ENCODE peak calls at places on chromosomes 6 and 20, in five cellular contexts. Y is stomach, N is hepatocyte, H is right lobe of liver, D is adrenal gland. U is an unnamed sample.

GRCh38 chr6:56851541-56852248 is 103.2 kb upstream of the BEND6 start:
- DNase-seq in D (peak), H (no peak), Y (peak), N (peak), U (no peak)

GRCh38 chr6:131685266-131685780 is 15.9 kb downstream of the OR2A4 start:
- DNase-seq in D (no peak), N (no peak), H (no peak), Y (no peak), U (no peak)

GRCh38 chr6:43060034-43060754 is 763 bp downstream of the KLC4 start:
- DNase-seq in Y (peak), N (peak), H (peak), D (no peak), U (no peak)

GRCh38 chr6:4299476-4299875 is 164.1 kb upstream of the ECI2 start:
- DNase-seq in D (no peak), N (no peak), H (no peak), Y (no peak), U (no peak)

GRCh38 chr20:25408170-25408547 is 686 bp downstream of the GINS1 start:
- DNase-seq in Y (no peak), N (no peak), D (no peak), H (no peak), U (no peak)

GRCh38 chr6:88517737-88518136 is 351.6 kb upstream of the CNR1 start:
- DNase-seq in D (peak), N (no peak), Y (no peak), H (no peak), U (peak)

GRCh38 chr6:136228811-136229210 is 21.3 kb downstream of the MTFR2 start:
- DNase-seq in D (no peak), Y (no peak), N (no peak), H (no peak), U (no peak)

GRCh38 chr6:41498968-41499599 is 47.1 kb upstream of the FOXP4 start:
- DNase-seq in Y (no peak), D (no peak), N (no peak), H (no peak), U (no peak)

GRCh38 chr20:7879883-7880282 is 60.4 kb downstream of the HAO1 start:
- DNase-seq in D (no peak), H (no peak), Y (no peak), N (peak), U (no peak)

GRCh38 chr6:141587482-141588266 is 545.1 kb upstream of the GJE1 start:
- DNase-seq in D (no peak), N (no peak), H (no peak), Y (no peak), U (no peak)

GRCh38 chr6:124879110-124879991 is 82.9 kb upstream of the RNF217 start:
- DNase-seq in H (no peak), D (no peak), N (no peak), Y (no peak), U (no peak)

GRCh38 chr20:11304811-11305210 is 612.9 kb upstream of the BTBD3 start:
- DNase-seq in D (no peak), H (no peak), N (no peak), Y (no peak), U (no peak)

GRCh38 chr6:35469711-35470662 is 1.8 kb downstream of the RPL10A start:
- DNase-seq in N (no peak), D (no peak), Y (peak), H (no peak), U (no peak)

GRCh38 chr20:59105581-59105980 is 58.0 kb upstream of the ZNF831 start:
- DNase-seq in N (no peak), Y (no peak), D (no peak), H (no peak), U (no peak)

GRCh38 chr20:49505518-49505917 is 23.1 kb upstream of the KCNB1 start:
- DNase-seq in Y (no peak), N (peak), H (peak), D (peak), U (peak)

GRCh38 chr6:135299256-135299655 is 118.1 kb downstream of the MYB start:
- DNase-seq in N (no peak), H (no peak), D (no peak), Y (no peak), U (no peak)

GRCh38 chr6:32975886-32976285 is 7.5 kb downstream of the BRD2 start:
- DNase-seq in N (no peak), D (no peak), H (no peak), Y (no peak), U (no peak)

GRCh38 chr6:47512872-47513271 is 35.3 kb downstream of the CD2AP start:
- DNase-seq in Y (no peak), D (no peak), N (no peak), H (no peak), U (no peak)

GRCh38 chr6:163592872-163593271 is 178.4 kb downstream of the QKI start:
- DNase-seq in H (no peak), D (no peak), Y (no peak), N (no peak), U (no peak)

GRCh38 chr6:146892613-146893401 is 294.0 kb downstream of the ADGB start:
- DNase-seq in H (no peak), Y (no peak), D (no peak), N (no peak), U (no peak)

GRCh38 chr6:128138694-128139093 is 237.8 kb upstream of the THEMIS start:
- DNase-seq in D (no peak), Y (no peak), H (no peak), N (no peak), U (no peak)

GRCh38 chr6:111113731-111114438 is 26.6 kb downstream of the SLC16A10 start:
- DNase-seq in N (peak), Y (peak), D (peak), H (no peak), U (no peak)

GRCh38 chr6:71250050-71250689 is 38.4 kb upstream of the OGFRL1 start:
- DNase-seq in Y (no peak), H (no peak), N (no peak), D (no peak), U (peak)

GRCh38 chr6:97097068-97098047 is 172.8 kb downstream of the KLHL32 start:
- DNase-seq in Y (no peak), H (no peak), N (no peak), D (no peak), U (no peak)

GRCh38 chr6:75748743-75749538 is at the start of gene MYO6:
- DNase-seq in Y (peak), D (peak), N (peak), H (peak), U (no peak)

GRCh38 chr20:49236301-49236700 is 17.1 kb downstream of the DDX27 start:
- DNase-seq in D (no peak), Y (no peak), N (no peak), H (no peak), U (no peak)

GRCh38 chr6:13523826-13524622 is 36.6 kb upstream of the GFOD1 start:
- DNase-seq in D (no peak), Y (no peak), H (no peak), N (no peak), U (no peak)

GRCh38 chr6:35021014-35021413 is 120.1 kb downstream of the TCP11 start:
- DNase-seq in H (no peak), Y (peak), N (no peak), D (peak), U (no peak)

GRCh38 chr6:158377866-158378265 is 65.6 kb downstream of the TULP4 start:
- DNase-seq in N (peak), H (no peak), D (no peak), Y (no peak), U (no peak)

GRCh38 chr20:14155361-14155760 is 160.0 kb downstream of the MACROD2 start:
- DNase-seq in Y (no peak), D (no peak), N (no peak), H (no peak), U (no peak)

GRCh38 chr6:1190361-1190760 is 121.5 kb upstream of the FOXQ1 start:
- DNase-seq in N (peak), Y (no peak), D (no peak), H (no peak), U (peak)

GRCh38 chr20:1391640-1392442 is 1.0 kb downstream of the FKBP1A start:
- DNase-seq in Y (no peak), D (peak), H (no peak), N (peak), U (no peak)

GRCh38 chr20:1388706-1389483 is 4.0 kb downstream of the FKBP1A start:
- DNase-seq in N (no peak), D (no peak), H (no peak), Y (no peak), U (no peak)

GRCh38 chr20:1388253-1388652 is 4.6 kb downstream of the FKBP1A start:
- DNase-seq in Y (no peak), D (no peak), N (no peak), H (no peak), U (no peak)

GRCh38 chr20:1390552-1391403 is 2.1 kb downstream of the FKBP1A start:
- DNase-seq in N (no peak), D (no peak), H (no peak), Y (no peak), U (no peak)

GRCh38 chr20:1389703-1390385 is 3.0 kb downstream of the FKBP1A start:
- DNase-seq in D (no peak), N (no peak), H (no peak), Y (no peak), U (no peak)
- H3K4me3 ChIP-seq in D (no peak), N (no peak), H (no peak), Y (peak), U (no peak)

GRCh38 chr20:41058674-41059008 is 30.0 kb downstream of the TOP1 start:
- DNase-seq in Y (no peak), D (no peak), H (no peak), N (no peak), U (no peak)

GRCh38 chr20:41058007-41058673 is 29.5 kb downstream of the TOP1 start:
- DNase-seq in N (peak), Y (no peak), D (no peak), H (no peak), U (no peak)

GRCh38 chr20:41061155-41061554 is 32.5 kb downstream of the TOP1 start:
- DNase-seq in N (no peak), H (no peak), Y (no peak), D (no peak), U (no peak)

GRCh38 chr20:41055679-41056078 is 27.1 kb downstream of the TOP1 start:
- DNase-seq in N (no peak), D (no peak), Y (no peak), H (no peak), U (no peak)

DNA sequence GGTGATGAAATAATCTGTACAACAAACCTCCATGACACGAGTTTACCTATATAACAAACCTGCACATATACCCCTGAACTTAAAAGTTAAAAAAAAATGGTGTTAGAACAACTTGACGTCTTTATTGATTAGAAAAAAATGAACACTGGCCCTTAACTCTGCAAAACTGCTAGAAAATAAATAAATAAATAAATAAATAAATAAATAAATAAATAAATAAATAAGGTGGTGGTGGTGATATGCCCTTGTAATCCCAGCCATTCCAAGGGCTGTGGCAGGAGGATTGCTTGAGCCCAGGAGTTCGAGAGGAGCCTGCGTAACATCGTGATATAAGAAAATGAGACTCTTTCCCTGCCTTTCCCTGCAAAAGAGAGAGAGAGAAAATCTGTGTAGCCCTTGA is 30.6 kb downstream of the TOP1 start:
- DNase-seq in Y (no peak), D (no peak), N (no peak), H (no peak), U (no peak)
- TF ChIP-seq CTCF in Y (no peak), D (no peak), N (no peak), H (no peak), U (no peak)

DNA sequence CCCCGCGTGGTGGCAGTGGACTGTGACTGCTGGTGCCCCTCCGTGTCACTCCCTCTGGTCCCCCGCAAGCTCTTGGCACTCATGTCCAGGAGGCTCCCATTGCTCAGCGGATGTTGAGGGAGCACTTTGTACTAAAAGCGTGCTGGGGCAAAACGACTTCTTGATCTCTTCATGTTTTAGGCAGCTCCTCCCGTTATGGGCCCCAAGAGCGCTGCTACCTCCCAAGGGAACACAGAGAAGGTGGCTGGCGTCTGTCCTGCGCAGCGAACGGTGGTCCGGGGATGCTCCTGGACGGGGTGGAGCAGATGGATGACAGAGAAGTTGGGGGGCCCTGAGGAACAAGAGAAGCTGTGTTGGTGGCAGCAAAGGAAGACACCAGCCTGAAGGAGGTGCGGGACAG is 99.8 kb downstream of the TMEM242 start:
- DNase-seq in Y (no peak), D (no peak), N (no peak), H (no peak), U (no peak)
- H3K4me3 ChIP-seq in Y (no peak), D (no peak), N (no peak), H (no peak), U (no peak)

GRCh38 chr20:5484346-5484745 is 167.6 kb upstream of the PROKR2 start:
- DNase-seq in H (no peak), N (no peak), Y (no peak), D (no peak), U (no peak)
- TF ChIP-seq CTCF in H (no peak), N (no peak), Y (no peak), D (no peak), U (no peak)

GRCh38 chr20:32672315-32672981 is 1.3 kb downstream of the C20orf203 start:
- DNase-seq in D (no peak), N (no peak), Y (no peak), H (no peak), U (no peak)
- H3K4me3 ChIP-seq in D (no peak), N (no peak), Y (no peak), H (no peak), U (no peak)

DNA sequence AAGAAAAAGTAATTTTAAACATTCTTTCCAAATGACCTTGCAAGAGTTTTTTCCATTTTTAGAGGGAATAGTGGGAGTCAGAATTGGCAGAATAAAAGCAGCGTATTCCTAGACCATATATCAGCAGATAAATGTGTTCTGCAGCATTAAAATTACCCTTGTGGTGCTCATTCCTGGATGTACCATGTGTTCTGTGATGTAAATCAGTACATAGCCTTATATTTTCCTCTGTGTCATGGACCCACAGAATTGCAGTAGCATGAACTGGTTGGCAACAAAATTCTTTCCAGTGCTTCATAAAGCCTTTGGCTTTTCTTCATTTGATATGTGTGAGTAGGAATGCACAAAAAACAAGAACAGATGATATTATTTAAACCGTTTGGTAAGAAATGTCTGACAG is 32.5 kb downstream of the ANKEF1 start:
- DNase-seq in D (no peak), H (no peak), N (no peak), Y (no peak), U (no peak)
- TF ChIP-seq CTCF in D (no peak), H (no peak), N (no peak), Y (no peak), U (no peak)

DNA sequence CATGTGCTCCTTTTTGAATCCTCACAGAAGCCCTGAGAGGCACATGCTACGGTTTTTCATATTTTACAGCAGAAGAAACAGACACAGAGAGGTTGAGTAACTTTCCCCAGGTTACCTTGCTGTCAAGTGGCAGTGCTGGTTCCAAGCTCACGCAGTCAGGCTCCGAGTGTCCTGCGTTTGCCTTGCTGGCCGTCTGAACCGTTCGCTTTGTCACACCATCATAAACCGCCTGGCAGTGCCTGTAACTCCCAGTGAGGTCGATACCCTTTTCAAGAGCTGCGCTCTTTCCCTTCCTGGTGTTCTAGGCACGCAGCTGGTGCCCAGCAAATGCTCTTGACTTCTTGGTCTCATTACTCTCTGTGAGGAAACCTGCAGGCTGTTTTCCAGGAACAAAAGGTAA is 31.3 kb upstream of the KCNG1 start:
- DNase-seq in N (no peak), Y (no peak), D (no peak), H (no peak), U (no peak)
- H3K4me3 ChIP-seq in N (no peak), Y (no peak), D (no peak), H (no peak), U (no peak)

GRCh38 chr6:27890351-27891299 is 21.6 kb downstream of the OR2B2 start:
- DNase-seq in N (peak), H (peak), D (peak), Y (peak), U (peak)
- TF ChIP-seq CTCF in N (peak), H (no peak), D (no peak), Y (no peak), U (no peak)

DNA sequence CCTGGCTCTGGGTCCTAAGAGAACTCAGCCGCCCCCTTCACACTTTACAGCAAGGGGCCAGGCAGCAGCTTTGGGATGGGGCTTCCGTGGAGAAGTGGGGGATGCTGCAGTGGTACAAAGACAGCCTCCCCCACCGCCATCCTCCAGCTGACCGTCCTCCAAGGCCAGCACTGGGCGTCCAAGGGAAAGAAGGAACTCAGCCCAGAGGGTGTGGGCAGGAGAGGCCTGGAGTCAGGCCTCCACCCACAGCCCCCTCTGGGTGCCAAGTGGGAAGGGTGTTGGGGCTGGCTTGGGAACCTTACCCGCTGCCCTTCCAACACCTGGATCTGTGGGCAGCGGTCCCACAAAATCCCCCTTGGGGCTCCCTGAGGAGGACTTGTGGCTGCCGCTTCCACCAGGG is 13.1 kb downstream of the STMN3 start:
- DNase-seq in D (no peak), Y (no peak), H (no peak), N (no peak), U (no peak)
- H3K4me3 ChIP-seq in D (no peak), Y (peak), H (no peak), N (no peak), U (no peak)